ENCODE peak calls at places on chromosome 19, in five cellular contexts. E is ovary, I is tibial nerve, C is K562, S is stomach. A is an unnamed sample.
A peak's percentile ranks its signal among the peaks of the same experiment; 100 is the strongest.

GRCh38 chr19:55526216-55527196 is 10.4 kb downstream of the SBK2 start:
- DNase-seq in E (no peak), I (no peak), C (no peak), S (peak; percentile 93), A (peak; percentile 50)

GRCh38 chr19:16442386-16443276 is 29.1 kb downstream of the EPS15L1 start:
- DNase-seq in E (peak; percentile 49), I (no peak), C (peak; percentile 37), S (peak; percentile 60), A (no peak)

GRCh38 chr19:39409886-39410619 is 2.4 kb upstream of the PLEKHG2 start:
- DNase-seq in E (peak; percentile 83), I (peak; percentile 75), C (peak; percentile 43), S (peak; percentile 76), A (peak; percentile 97)

GRCh38 chr19:12720851-12721655 is 2.7 kb downstream of the TNPO2 start:
- DNase-seq in E (peak; percentile 59), I (no peak), C (peak; percentile 54), S (no peak), A (no peak)

GRCh38 chr19:46639356-46640061 is 3.5 kb upstream of the GNG8 start:
- DNase-seq in E (peak; percentile 84), I (no peak), C (peak; percentile 51), S (no peak), A (no peak)

GRCh38 chr19:19087676-19088075 is 23.9 kb downstream of the SLC25A42 start:
- DNase-seq in E (no peak), I (no peak), C (no peak), S (no peak), A (no peak)

GRCh38 chr19:44925114-44925891 is 10.9 kb downstream of the APOC1 start:
- DNase-seq in E (peak; percentile 88), I (peak; percentile 56), C (no peak), S (peak; percentile 52), A (no peak)

GRCh38 chr19:19110410-19111137 is 27.7 kb downstream of the TMEM161A start:
- DNase-seq in E (peak; percentile 47), I (no peak), C (no peak), S (no peak), A (peak; percentile 83)

GRCh38 chr19:51552996-51553725 is 17.9 kb upstream of the ZNF175 start:
- DNase-seq in E (peak; percentile 63), I (peak; percentile 41), C (peak; percentile 89), S (peak; percentile 45), A (peak; percentile 39)

GRCh38 chr19:49859838-49860715 is 7.3 kb downstream of the PNKP start:
- DNase-seq in E (peak; percentile 47), I (no peak), C (no peak), S (no peak), A (no peak)

GRCh38 chr19:13588953-13589833 is 82.9 kb upstream of the CACNA1A start:
- DNase-seq in E (peak; percentile 62), I (peak; percentile 52), C (peak; percentile 79), S (peak; percentile 77), A (peak; percentile 94)

GRCh38 chr19:30857388-30857787 is 485.2 kb downstream of the ZNF536 start:
- DNase-seq in E (no peak), I (no peak), C (no peak), S (no peak), A (no peak)

GRCh38 chr19:49954092-49954825 is 6.7 kb downstream of the SIGLEC11 start:
- DNase-seq in E (peak; percentile 73), I (no peak), C (no peak), S (no peak), A (no peak)

DNA sequence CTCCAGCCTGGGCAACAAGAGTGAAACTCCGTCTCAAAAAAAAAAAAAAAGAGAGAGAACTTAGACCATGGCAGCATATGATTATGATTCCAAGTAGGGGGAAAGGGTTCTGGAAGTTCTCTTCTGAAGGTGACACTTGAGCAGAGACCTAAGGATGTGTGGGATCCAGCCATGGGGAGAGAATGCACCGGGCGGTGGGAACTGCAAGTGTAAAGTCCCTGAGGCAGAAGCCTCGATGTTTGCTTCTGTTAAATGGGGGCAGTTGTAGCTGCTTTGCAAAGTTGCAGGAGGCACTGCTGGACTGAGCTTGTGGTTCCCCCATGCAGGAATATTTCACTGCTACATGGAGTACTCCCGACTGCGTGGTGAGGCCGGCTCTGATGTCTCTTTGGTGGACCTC is 9.1 kb downstream of the SLC44A2 start:
- DNase-seq in E (no peak), I (no peak), C (no peak), S (no peak), A (no peak)
- H3K36me3 ChIP-seq in E (no peaks in the 10 kb centered on the region), I (peaks cover 99% of the 10 kb centered on the region), C (peaks cover 36% of the 10 kb centered on the region), S (peaks cover 97% of the 10 kb centered on the region), A (peaks cover 97% of the 10 kb centered on the region)

GRCh38 chr19:15250635-15250993 is 18.4 kb upstream of the EPHX3 start:
- DNase-seq in E (no peak), I (no peak), C (no peak), S (no peak), A (no peak)

GRCh38 chr19:15249912-15250634 is 17.8 kb upstream of the EPHX3 start:
- DNase-seq in E (peak; percentile 68), I (no peak), C (no peak), S (no peak), A (no peak)

GRCh38 chr19:15251749-15252397 is 19.6 kb upstream of the EPHX3 start:
- DNase-seq in E (peak; percentile 89), I (peak; percentile 56), C (peak; percentile 66), S (peak; percentile 33), A (no peak)

GRCh38 chr19:15252398-15253018 is 20.3 kb upstream of the EPHX3 start:
- DNase-seq in E (no peak), I (no peak), C (no peak), S (no peak), A (no peak)

GRCh38 chr19:15251010-15251748 is 18.9 kb upstream of the EPHX3 start:
- DNase-seq in E (no peak), I (no peak), C (no peak), S (no peak), A (no peak)
- TF ChIP-seq EP300 in E (no peak), I (peak; percentile 16), C (no peak), S (no peak), A (no peak)

GRCh38 chr19:572891-573825 is 762 bp downstream of the BSG start:
- DNase-seq in E (peak; percentile 81), I (no peak), C (no peak), S (peak; percentile 57), A (peak; percentile 62)

GRCh38 chr19:574658-575526 is 2.5 kb downstream of the BSG start:
- DNase-seq in E (peak; percentile 56), I (no peak), C (peak; percentile 74), S (peak; percentile 69), A (no peak)

GRCh38 chr19:572140-572890 is at the start of gene BSG:
- DNase-seq in E (peak; percentile 98), I (peak; percentile 97), C (peak; percentile 93), S (peak; percentile 99), A (peak; percentile 100)

GRCh38 chr19:570315-570714 is 2.1 kb upstream of the BSG start:
- DNase-seq in E (no peak), I (no peak), C (peak; percentile 60), S (no peak), A (no peak)

DNA sequence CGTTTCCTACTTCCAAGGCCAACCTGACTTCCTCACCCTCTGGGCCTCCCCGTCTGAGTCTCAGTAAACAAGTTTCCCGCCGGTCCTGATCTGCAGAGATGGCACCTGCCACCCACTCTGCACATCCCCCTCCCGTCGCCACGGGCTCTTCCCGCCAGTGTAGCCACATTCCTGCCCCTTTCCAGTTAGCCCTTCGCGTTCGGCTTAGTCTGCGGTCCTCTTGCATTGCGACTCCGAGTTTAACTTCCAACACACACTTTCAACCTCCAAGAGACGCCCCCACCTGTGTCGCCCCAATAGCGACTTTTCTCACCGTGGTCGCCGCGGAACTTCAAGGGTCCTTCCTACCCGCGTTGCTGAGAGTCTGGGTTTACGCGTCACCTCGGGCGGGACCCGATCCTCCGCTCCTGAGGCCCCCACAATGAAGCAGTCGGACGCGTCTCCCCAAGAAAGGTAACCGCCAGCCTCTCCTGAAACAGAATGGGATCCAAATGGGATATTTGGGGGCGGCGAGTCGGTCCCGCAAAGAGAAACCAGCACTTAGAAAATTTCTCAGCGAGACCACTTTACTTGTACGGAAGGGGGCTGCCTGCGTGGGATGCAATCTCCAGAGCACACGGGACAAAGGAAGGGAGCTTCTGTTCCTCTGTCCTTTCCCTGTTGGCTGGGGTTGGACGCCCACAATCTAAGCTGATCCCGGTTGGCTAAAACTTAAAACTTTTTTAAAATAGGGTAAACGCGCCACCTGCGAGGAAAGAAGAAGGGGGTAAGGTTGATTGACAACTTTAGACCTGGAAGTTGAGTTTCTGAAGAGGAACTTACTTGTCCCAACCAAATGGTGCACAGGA is 1.0 kb upstream of the BSG start:
- DNase-seq in E (no peak), I (no peak), C (peak; percentile 55), S (peak; percentile 43), A (peak; percentile 58)
- TF ChIP-seq POLR2A in E (no peak), I (no peak), C (peak; percentile 70), S (no peak), A (no peak)

DNA sequence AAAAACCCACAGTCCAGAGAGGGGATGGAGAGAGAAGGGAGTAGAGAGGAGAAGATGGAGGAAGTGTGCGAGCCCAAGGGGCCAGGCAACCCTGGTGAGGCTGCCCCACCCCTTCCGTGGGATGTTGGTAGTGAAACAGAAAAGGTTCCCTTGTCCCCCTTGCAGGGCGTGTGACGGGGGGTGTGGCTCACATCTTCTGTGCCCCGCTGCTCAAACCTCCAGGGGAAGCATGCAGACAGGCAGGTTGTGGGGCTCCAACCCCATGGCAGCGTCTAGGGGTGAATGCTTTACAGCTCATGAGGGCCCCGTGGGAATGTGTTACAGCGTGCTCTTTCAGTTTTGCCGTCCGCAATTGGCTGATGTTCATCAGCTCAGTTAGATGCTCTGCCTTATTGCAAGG is 14.7 kb upstream of the EVI5L start:
- DNase-seq in E (no peak), I (no peak), C (no peak), S (no peak), A (no peak)
- H3K36me3 ChIP-seq in E (no peaks in the 10 kb centered on the region), I (no peaks in the 10 kb centered on the region), C (no peaks in the 10 kb centered on the region), S (no peaks in the 10 kb centered on the region), A (no peaks in the 10 kb centered on the region)

DNA sequence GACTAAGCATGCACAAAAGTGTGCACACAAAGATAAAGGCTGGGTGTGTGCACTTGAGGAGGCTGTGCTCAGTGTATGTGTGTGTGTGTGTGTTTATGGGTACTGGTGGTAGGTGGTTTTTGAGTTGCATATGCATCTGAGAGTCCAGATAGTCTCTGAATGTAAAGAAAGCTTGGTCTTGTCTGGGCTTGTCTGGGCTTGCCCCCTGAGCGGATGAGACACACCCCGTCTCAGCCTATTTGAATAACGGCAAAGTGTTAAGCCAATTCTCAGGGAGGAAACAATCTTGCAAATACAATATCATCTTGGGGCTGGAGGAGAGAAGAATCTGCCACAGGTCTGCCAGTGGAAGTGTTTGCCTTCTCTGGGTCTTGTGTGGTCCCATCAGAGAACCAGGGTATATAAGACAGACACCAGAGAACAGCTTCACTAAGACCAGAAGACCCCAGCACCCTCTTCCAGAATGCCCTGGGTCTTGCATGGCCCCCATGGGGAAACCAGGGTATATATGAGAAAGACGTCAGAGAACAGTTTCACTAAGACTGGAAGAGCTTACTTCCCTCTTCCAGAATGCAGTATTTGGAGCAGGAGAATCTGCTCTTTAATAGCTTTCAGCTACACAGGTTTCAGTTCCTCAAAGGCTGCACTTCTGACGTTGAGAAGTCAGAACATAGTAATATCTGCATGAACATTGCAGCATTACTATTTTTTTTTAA is 13.4 kb downstream of the CD70 start:
- DNase-seq in E (no peak), I (no peak), C (peak; percentile 44), S (no peak), A (no peak)
- TF ChIP-seq EP300 in E (no peak), I (peak; percentile 20), C (no peak), S (no peak), A (no peak)